ENCODE peak calls at places on chromosomes 16 and 17, in seven cellular contexts. One of them, this sample, is unnamed.

GRCh38 chr17:62929320-62929719 is 36.7 kb upstream of the TANC2 start:
- DNase-seq in Peyer's patch: no peak
- DNase-seq in fibroblast of villous mesenchyme: no peak
- DNase-seq in heart left ventricle: no peak
- DNase-seq in psoas muscle: no peak
- DNase-seq in mesenchymal stem cell: no peak
- DNase-seq in naive thymus-derived CD4-positive, alpha-beta T cell: no peak
- DNase-seq in this sample: no peak

GRCh38 chr17:66494023-66494803 is 191.8 kb downstream of the PRKCA start:
- DNase-seq in heart left ventricle: no peak
- DNase-seq in psoas muscle: no peak
- DNase-seq in naive thymus-derived CD4-positive, alpha-beta T cell: no peak
- DNase-seq in fibroblast of villous mesenchyme: peak
- DNase-seq in mesenchymal stem cell: peak
- DNase-seq in Peyer's patch: no peak
- DNase-seq in this sample: peak

GRCh38 chr17:41689497-41690299 is 1.0 kb downstream of the EIF1 start:
- DNase-seq in mesenchymal stem cell: peak
- DNase-seq in heart left ventricle: peak
- DNase-seq in Peyer's patch: peak
- DNase-seq in psoas muscle: no peak
- DNase-seq in fibroblast of villous mesenchyme: peak
- DNase-seq in naive thymus-derived CD4-positive, alpha-beta T cell: peak
- DNase-seq in this sample: peak

GRCh38 chr17:57256708-57257112 is 387 bp downstream of the MSI2 start:
- DNase-seq in psoas muscle: peak
- DNase-seq in Peyer's patch: peak
- DNase-seq in mesenchymal stem cell: peak
- DNase-seq in heart left ventricle: peak
- DNase-seq in naive thymus-derived CD4-positive, alpha-beta T cell: peak
- DNase-seq in fibroblast of villous mesenchyme: peak
- DNase-seq in this sample: peak

GRCh38 chr17:83012873-83013778 is 66.3 kb upstream of the METRNL start:
- DNase-seq in fibroblast of villous mesenchyme: peak
- DNase-seq in mesenchymal stem cell: peak
- DNase-seq in heart left ventricle: no peak
- DNase-seq in Peyer's patch: no peak
- DNase-seq in naive thymus-derived CD4-positive, alpha-beta T cell: no peak
- DNase-seq in psoas muscle: no peak
- DNase-seq in this sample: peak

GRCh38 chr16:82965808-82966207 is 339.0 kb downstream of the CDH13 start:
- DNase-seq in naive thymus-derived CD4-positive, alpha-beta T cell: no peak
- DNase-seq in psoas muscle: no peak
- DNase-seq in mesenchymal stem cell: no peak
- DNase-seq in Peyer's patch: no peak
- DNase-seq in heart left ventricle: no peak
- DNase-seq in fibroblast of villous mesenchyme: no peak
- DNase-seq in this sample: no peak

GRCh38 chr17:2982854-2983636 is 80.4 kb downstream of the OR1D5 start:
- DNase-seq in psoas muscle: peak
- DNase-seq in Peyer's patch: no peak
- DNase-seq in fibroblast of villous mesenchyme: peak
- DNase-seq in mesenchymal stem cell: peak
- DNase-seq in heart left ventricle: peak
- DNase-seq in naive thymus-derived CD4-positive, alpha-beta T cell: no peak
- DNase-seq in this sample: peak

GRCh38 chr16:2095315-2095853 is 40.3 kb downstream of the PKD1 start:
- DNase-seq in heart left ventricle: no peak
- DNase-seq in mesenchymal stem cell: peak
- DNase-seq in psoas muscle: no peak
- DNase-seq in fibroblast of villous mesenchyme: no peak
- DNase-seq in Peyer's patch: no peak
- DNase-seq in naive thymus-derived CD4-positive, alpha-beta T cell: no peak
- DNase-seq in this sample: no peak

GRCh38 chr16:17989255-17989654 is 347.3 kb downstream of the NPIPA8 start:
- DNase-seq in psoas muscle: no peak
- DNase-seq in mesenchymal stem cell: no peak
- DNase-seq in Peyer's patch: no peak
- DNase-seq in fibroblast of villous mesenchyme: no peak
- DNase-seq in naive thymus-derived CD4-positive, alpha-beta T cell: no peak
- DNase-seq in heart left ventricle: no peak
- DNase-seq in this sample: no peak

GRCh38 chr17:74924250-74924948 is at the start of gene OTOP2:
- DNase-seq in fibroblast of villous mesenchyme: no peak
- DNase-seq in psoas muscle: no peak
- DNase-seq in heart left ventricle: peak
- DNase-seq in Peyer's patch: no peak
- DNase-seq in mesenchymal stem cell: no peak
- DNase-seq in naive thymus-derived CD4-positive, alpha-beta T cell: no peak
- DNase-seq in this sample: no peak
- H3K4me3 ChIP-seq in fibroblast of villous mesenchyme: peak
- H3K4me3 ChIP-seq in psoas muscle: peak
- H3K4me3 ChIP-seq in heart left ventricle: peak
- H3K4me3 ChIP-seq in Peyer's patch: peak
- H3K4me3 ChIP-seq in mesenchymal stem cell: no peak
- H3K4me3 ChIP-seq in naive thymus-derived CD4-positive, alpha-beta T cell: no peak
- H3K4me3 ChIP-seq in this sample: no peak

GRCh38 chr17:73827627-73828241 is 183.5 kb upstream of the SDK2 start:
- DNase-seq in mesenchymal stem cell: no peak
- DNase-seq in psoas muscle: no peak
- DNase-seq in Peyer's patch: no peak
- DNase-seq in heart left ventricle: no peak
- DNase-seq in fibroblast of villous mesenchyme: peak
- DNase-seq in naive thymus-derived CD4-positive, alpha-beta T cell: peak
- DNase-seq in this sample: no peak

GRCh38 chr17:73823684-73824083 is 179.4 kb upstream of the SDK2 start:
- DNase-seq in naive thymus-derived CD4-positive, alpha-beta T cell: no peak
- DNase-seq in mesenchymal stem cell: no peak
- DNase-seq in fibroblast of villous mesenchyme: no peak
- DNase-seq in psoas muscle: no peak
- DNase-seq in Peyer's patch: no peak
- DNase-seq in heart left ventricle: no peak
- DNase-seq in this sample: no peak

GRCh38 chr17:73824321-73824720 is 180.1 kb upstream of the SDK2 start:
- DNase-seq in fibroblast of villous mesenchyme: no peak
- DNase-seq in Peyer's patch: no peak
- DNase-seq in psoas muscle: no peak
- DNase-seq in naive thymus-derived CD4-positive, alpha-beta T cell: no peak
- DNase-seq in mesenchymal stem cell: no peak
- DNase-seq in heart left ventricle: no peak
- DNase-seq in this sample: no peak

GRCh38 chr17:73826872-73827228 is 182.6 kb upstream of the SDK2 start:
- DNase-seq in naive thymus-derived CD4-positive, alpha-beta T cell: no peak
- DNase-seq in mesenchymal stem cell: no peak
- DNase-seq in psoas muscle: no peak
- DNase-seq in fibroblast of villous mesenchyme: no peak
- DNase-seq in Peyer's patch: no peak
- DNase-seq in heart left ventricle: no peak
- DNase-seq in this sample: no peak

DNA sequence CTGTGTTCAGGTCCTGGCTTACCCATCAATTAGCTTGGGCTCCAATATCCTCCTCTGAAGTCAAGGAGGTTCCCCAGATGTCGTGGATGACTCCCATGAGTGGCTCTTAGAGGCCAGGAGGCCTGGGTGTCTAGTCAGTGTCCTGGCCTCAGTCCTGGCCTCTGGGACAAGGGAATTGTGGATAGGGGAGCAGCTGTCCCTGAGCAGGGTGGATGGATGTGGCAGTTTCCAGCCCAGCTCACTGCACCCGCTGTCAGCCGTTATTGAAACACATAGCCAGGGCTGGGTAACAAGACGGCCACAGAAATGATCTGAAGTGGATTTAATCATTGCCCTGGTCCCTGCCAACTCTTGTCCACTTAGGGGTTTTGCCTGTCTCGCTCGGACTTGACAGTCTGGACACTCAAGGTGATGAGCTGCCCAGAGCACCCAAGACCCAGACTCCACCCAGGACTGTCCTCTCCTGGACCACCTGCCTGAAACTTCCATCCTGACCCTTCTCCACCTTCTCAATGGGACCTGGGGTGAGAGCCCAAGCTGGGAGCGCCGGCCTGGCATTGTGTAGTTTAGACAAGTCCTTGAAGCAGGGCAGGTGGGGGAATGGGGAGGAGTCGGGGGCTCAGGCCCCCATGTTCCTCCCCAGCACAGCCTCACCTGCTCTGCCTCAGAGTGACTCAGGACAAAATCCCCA is 182.1 kb upstream of the SDK2 start:
- DNase-seq in naive thymus-derived CD4-positive, alpha-beta T cell: no peak
- DNase-seq in Peyer's patch: no peak
- DNase-seq in heart left ventricle: no peak
- DNase-seq in mesenchymal stem cell: no peak
- DNase-seq in psoas muscle: no peak
- DNase-seq in fibroblast of villous mesenchyme: no peak
- DNase-seq in this sample: no peak
- H3K4me3 ChIP-seq in naive thymus-derived CD4-positive, alpha-beta T cell: no peak
- H3K4me3 ChIP-seq in Peyer's patch: no peak
- H3K4me3 ChIP-seq in heart left ventricle: no peak
- H3K4me3 ChIP-seq in mesenchymal stem cell: no peak
- H3K4me3 ChIP-seq in psoas muscle: no peak
- H3K4me3 ChIP-seq in fibroblast of villous mesenchyme: no peak
- H3K4me3 ChIP-seq in this sample: no peak

GRCh38 chr17:80477647-80478478 is 1.5 kb upstream of the NPTX1 start:
- DNase-seq in fibroblast of villous mesenchyme: peak
- DNase-seq in heart left ventricle: no peak
- DNase-seq in naive thymus-derived CD4-positive, alpha-beta T cell: no peak
- DNase-seq in mesenchymal stem cell: peak
- DNase-seq in psoas muscle: peak
- DNase-seq in Peyer's patch: no peak
- DNase-seq in this sample: peak
- H3K4me3 ChIP-seq in fibroblast of villous mesenchyme: peak
- H3K4me3 ChIP-seq in heart left ventricle: peak
- H3K4me3 ChIP-seq in naive thymus-derived CD4-positive, alpha-beta T cell: no peak
- H3K4me3 ChIP-seq in mesenchymal stem cell: peak
- H3K4me3 ChIP-seq in psoas muscle: peak
- H3K4me3 ChIP-seq in Peyer's patch: peak
- H3K4me3 ChIP-seq in this sample: peak

GRCh38 chr16:85676466-85676865 is 12.3 kb downstream of the GINS2 start:
- DNase-seq in Peyer's patch: no peak
- DNase-seq in naive thymus-derived CD4-positive, alpha-beta T cell: no peak
- DNase-seq in fibroblast of villous mesenchyme: no peak
- DNase-seq in heart left ventricle: no peak
- DNase-seq in mesenchymal stem cell: no peak
- DNase-seq in psoas muscle: no peak
- DNase-seq in this sample: no peak

GRCh38 chr16:85674418-85674755 is 14.4 kb downstream of the GINS2 start:
- DNase-seq in naive thymus-derived CD4-positive, alpha-beta T cell: no peak
- DNase-seq in heart left ventricle: no peak
- DNase-seq in Peyer's patch: no peak
- DNase-seq in psoas muscle: no peak
- DNase-seq in mesenchymal stem cell: no peak
- DNase-seq in fibroblast of villous mesenchyme: no peak
- DNase-seq in this sample: no peak

GRCh38 chr16:85675528-85675927 is 13.2 kb downstream of the GINS2 start:
- DNase-seq in naive thymus-derived CD4-positive, alpha-beta T cell: no peak
- DNase-seq in Peyer's patch: no peak
- DNase-seq in psoas muscle: no peak
- DNase-seq in mesenchymal stem cell: peak
- DNase-seq in heart left ventricle: no peak
- DNase-seq in fibroblast of villous mesenchyme: peak
- DNase-seq in this sample: peak

GRCh38 chr16:85674828-85675227 is 13.9 kb downstream of the GINS2 start:
- DNase-seq in naive thymus-derived CD4-positive, alpha-beta T cell: no peak
- DNase-seq in psoas muscle: no peak
- DNase-seq in fibroblast of villous mesenchyme: no peak
- DNase-seq in mesenchymal stem cell: no peak
- DNase-seq in Peyer's patch: no peak
- DNase-seq in heart left ventricle: no peak
- DNase-seq in this sample: no peak

GRCh38 chr16:85673529-85674417 is 15.0 kb downstream of the GINS2 start:
- DNase-seq in fibroblast of villous mesenchyme: peak
- DNase-seq in naive thymus-derived CD4-positive, alpha-beta T cell: no peak
- DNase-seq in mesenchymal stem cell: no peak
- DNase-seq in heart left ventricle: peak
- DNase-seq in Peyer's patch: no peak
- DNase-seq in psoas muscle: no peak
- DNase-seq in this sample: no peak
- H3K4me3 ChIP-seq in fibroblast of villous mesenchyme: no peak
- H3K4me3 ChIP-seq in naive thymus-derived CD4-positive, alpha-beta T cell: no peak
- H3K4me3 ChIP-seq in mesenchymal stem cell: no peak
- H3K4me3 ChIP-seq in heart left ventricle: no peak
- H3K4me3 ChIP-seq in Peyer's patch: no peak
- H3K4me3 ChIP-seq in psoas muscle: no peak
- H3K4me3 ChIP-seq in this sample: no peak

DNA sequence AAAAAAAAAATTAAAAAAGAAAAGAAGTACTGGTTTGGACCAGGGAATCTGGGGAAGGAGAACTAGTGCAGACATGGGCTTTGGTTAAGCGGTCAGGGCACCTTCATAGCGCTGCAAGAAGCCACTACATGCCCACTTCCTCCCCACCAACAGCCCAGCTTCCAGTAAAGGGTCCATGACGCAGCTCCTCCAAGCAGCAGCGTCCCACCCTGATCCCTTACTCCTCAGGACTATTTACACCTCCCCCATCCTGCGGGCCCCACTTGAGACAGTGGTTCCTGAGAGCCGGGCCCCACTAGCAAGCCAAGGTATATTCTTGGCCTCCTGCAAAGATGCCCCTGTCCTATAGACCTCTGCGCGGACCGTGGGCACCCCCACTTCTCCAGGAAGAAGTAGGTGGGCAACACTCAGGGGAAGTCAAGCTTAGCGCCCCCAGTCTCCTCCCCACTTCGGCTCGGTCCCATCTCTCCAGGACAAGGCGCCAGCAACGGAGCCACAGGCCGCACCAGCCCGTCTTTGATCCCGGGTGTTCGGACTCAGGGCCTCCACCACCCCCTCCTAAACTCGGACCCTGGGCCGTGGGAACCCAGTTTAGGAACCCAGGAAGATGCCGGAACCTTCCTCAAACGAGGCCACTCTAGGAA is 913 bp upstream of the PRR14 start:
- DNase-seq in Peyer's patch: no peak
- DNase-seq in heart left ventricle: no peak
- DNase-seq in naive thymus-derived CD4-positive, alpha-beta T cell: no peak
- DNase-seq in fibroblast of villous mesenchyme: no peak
- DNase-seq in mesenchymal stem cell: no peak
- DNase-seq in psoas muscle: no peak
- DNase-seq in this sample: no peak
- H3K4me3 ChIP-seq in Peyer's patch: peak
- H3K4me3 ChIP-seq in heart left ventricle: peak
- H3K4me3 ChIP-seq in naive thymus-derived CD4-positive, alpha-beta T cell: peak
- H3K4me3 ChIP-seq in fibroblast of villous mesenchyme: peak
- H3K4me3 ChIP-seq in mesenchymal stem cell: no peak
- H3K4me3 ChIP-seq in psoas muscle: peak
- H3K4me3 ChIP-seq in this sample: peak

GRCh38 chr16:19522369-19523159 is 666 bp upstream of the GDE1 start:
- DNase-seq in psoas muscle: no peak
- DNase-seq in fibroblast of villous mesenchyme: no peak
- DNase-seq in Peyer's patch: no peak
- DNase-seq in naive thymus-derived CD4-positive, alpha-beta T cell: no peak
- DNase-seq in mesenchymal stem cell: no peak
- DNase-seq in heart left ventricle: no peak
- DNase-seq in this sample: no peak
- H3K4me3 ChIP-seq in psoas muscle: peak
- H3K4me3 ChIP-seq in fibroblast of villous mesenchyme: no peak
- H3K4me3 ChIP-seq in Peyer's patch: peak
- H3K4me3 ChIP-seq in naive thymus-derived CD4-positive, alpha-beta T cell: peak
- H3K4me3 ChIP-seq in mesenchymal stem cell: no peak
- H3K4me3 ChIP-seq in heart left ventricle: peak
- H3K4me3 ChIP-seq in this sample: peak

DNA sequence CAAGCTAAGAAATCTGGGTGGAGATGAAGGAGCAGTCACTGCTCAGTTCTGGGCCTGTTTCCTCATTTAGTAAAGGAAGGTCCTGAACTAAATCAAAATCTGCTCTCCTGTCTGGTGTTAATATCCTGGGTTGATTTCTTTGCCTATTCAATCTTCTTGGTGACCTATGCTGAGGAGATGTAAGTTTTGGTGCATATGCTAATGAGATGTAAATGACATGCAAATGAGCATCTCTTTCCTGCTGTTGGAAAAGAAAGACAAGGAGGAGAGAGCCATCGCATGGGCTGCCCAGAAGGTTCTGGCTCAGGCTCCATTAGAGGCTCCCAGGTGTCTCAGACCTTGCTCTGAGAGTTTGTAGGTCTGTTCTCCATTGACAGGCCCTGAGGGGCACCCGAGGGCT is 3.3 kb downstream of the ABI3 start:
- DNase-seq in naive thymus-derived CD4-positive, alpha-beta T cell: no peak
- DNase-seq in Peyer's patch: no peak
- DNase-seq in heart left ventricle: no peak
- DNase-seq in fibroblast of villous mesenchyme: no peak
- DNase-seq in mesenchymal stem cell: no peak
- DNase-seq in psoas muscle: no peak
- DNase-seq in this sample: no peak
- H3K4me3 ChIP-seq in naive thymus-derived CD4-positive, alpha-beta T cell: no peak
- H3K4me3 ChIP-seq in Peyer's patch: peak
- H3K4me3 ChIP-seq in heart left ventricle: no peak
- H3K4me3 ChIP-seq in fibroblast of villous mesenchyme: no peak
- H3K4me3 ChIP-seq in mesenchymal stem cell: no peak
- H3K4me3 ChIP-seq in psoas muscle: no peak
- H3K4me3 ChIP-seq in this sample: no peak

This sample was measured in adipocyte.